ENCODE peak calls at places on chromosomes 4 and X, in seven cellular contexts. G is astrocyte of the spinal cord, S is dorsolateral prefrontal cortex, R is fibroblast of mammary gland, M is foreskin fibroblast, F is ascending aorta, V is IMR-90. U is an unnamed sample.

GRCh38 chr4:148415500-148415899 is 26.7 kb downstream of the NR3C2 start:
- DNase-seq in F (no peak), R (peak; percentile 12), S (no peak), M (no peak), G (peak; percentile 13), V (peak; percentile 3), U (peak; percentile 5)

GRCh38 chrX:153598541-153599191 is at the start of gene CCNQ:
- DNase-seq in F (no peak), R (peak; percentile 14), M (no peak), S (no peak), G (peak; percentile 30), V (peak; percentile 10), U (no peak)

GRCh38 chr4:173538903-173539445 is 8.9 kb upstream of the HAND2 start:
- DNase-seq in F (no peak), S (no peak), G (no peak), M (no peak), V (no peak), R (peak; percentile 12), U (no peak)

GRCh38 chr4:148445071-148445902 is 3.1 kb upstream of the NR3C2 start:
- DNase-seq in S (peak; percentile 38), F (peak; percentile 84), G (no peak), M (no peak), R (no peak), V (no peak), U (no peak)

GRCh38 chr4:69999420-69999819 is 3.7 kb downstream of the STATH start:
- DNase-seq in F (no peak), R (peak; percentile 44), S (no peak), V (no peak), G (peak; percentile 7), M (no peak), U (no peak)

GRCh38 chr4:113026556-113026955 is 22.9 kb upstream of the ANK2 start:
- DNase-seq in V (no peak), S (no peak), M (peak; percentile 38), G (peak; percentile 22), F (no peak), R (peak; percentile 52), U (no peak)

GRCh38 chr4:20528508-20528907 is 171.8 kb upstream of the PACRGL start:
- DNase-seq in R (peak; percentile 59), F (no peak), V (peak; percentile 59), S (no peak), G (peak; percentile 16), M (peak; percentile 42), U (no peak)

GRCh38 chr4:38514465-38515146 is 149.4 kb upstream of the KLF3 start:
- DNase-seq in M (no peak), G (no peak), S (no peak), V (no peak), F (no peak), R (no peak), U (no peak)

GRCh38 chr4:72169861-72170260 is 138.1 kb downstream of the NPFFR2 start:
- DNase-seq in S (no peak), G (no peak), M (no peak), R (no peak), F (no peak), V (no peak), U (no peak)

GRCh38 chr4:179586460-179586859 is 2144.2 kb upstream of the AGA start:
- DNase-seq in G (peak; percentile 16), S (no peak), M (no peak), V (peak; percentile 51), F (no peak), R (no peak), U (no peak)

GRCh38 chrX:43559643-43560042 is 96.5 kb upstream of the MAOA start:
- DNase-seq in S (no peak), M (peak; percentile 7), R (peak; percentile 57), G (peak; percentile 46), F (peak; percentile 68), V (peak; percentile 2), U (no peak)

GRCh38 chrX:8036914-8037313 is 109.7 kb upstream of the PNPLA4 start:
- DNase-seq in G (no peak), F (no peak), V (no peak), S (no peak), M (no peak), R (no peak), U (no peak)

GRCh38 chr4:7383251-7383650 is 51.5 kb downstream of the PSAPL1 start:
- DNase-seq in F (no peak), R (no peak), G (no peak), M (no peak), V (no peak), S (peak; percentile 18), U (no peak)

GRCh38 chrX:38304010-38304409 is 23.3 kb downstream of the RPGR start:
- DNase-seq in M (no peak), S (no peak), F (no peak), G (peak; percentile 23), V (peak; percentile 7), R (peak; percentile 52), U (no peak)

GRCh38 chr4:151223465-151223864 is 53.5 kb upstream of the PRSS48 start:
- DNase-seq in R (no peak), V (no peak), G (no peak), S (no peak), M (no peak), F (no peak), U (no peak)

GRCh38 chr4:151228196-151229119 is 48.5 kb upstream of the PRSS48 start:
- DNase-seq in M (no peak), G (peak; percentile 67), R (peak; percentile 75), F (no peak), V (peak; percentile 28), S (no peak), U (peak; percentile 45)

GRCh38 chr4:151231915-151232595 is 44.9 kb upstream of the PRSS48 start:
- DNase-seq in S (no peak), R (no peak), F (no peak), M (no peak), G (no peak), V (no peak), U (no peak)

GRCh38 chr4:151226004-151226932 is 50.7 kb upstream of the PRSS48 start:
- DNase-seq in R (peak; percentile 91), V (peak; percentile 88), M (peak; percentile 78), F (no peak), S (no peak), G (peak; percentile 90), U (peak; percentile 56)

DNA sequence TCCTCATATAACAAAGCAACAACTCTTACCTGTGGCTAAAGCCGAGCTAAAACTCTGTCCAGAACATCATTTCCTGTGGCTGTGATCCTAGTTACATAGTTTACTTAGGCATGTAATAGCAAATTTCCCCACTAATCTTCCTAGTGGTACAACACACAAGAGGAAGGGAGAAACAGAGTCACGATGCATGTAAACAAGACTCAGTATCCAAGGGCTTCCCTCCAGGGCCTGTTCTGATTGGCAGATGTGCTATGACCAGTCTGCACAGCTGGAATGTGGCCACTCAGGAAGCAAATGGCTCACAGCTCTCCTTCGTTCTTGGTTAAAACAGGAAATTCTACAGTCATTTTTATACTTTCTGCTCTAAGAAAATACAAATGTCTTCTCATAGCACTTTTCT is 49.2 kb upstream of the PRSS48 start:
- DNase-seq in M (peak; percentile 76), F (peak; percentile 84), G (peak; percentile 86), V (peak; percentile 78), S (no peak), R (peak; percentile 93), U (peak; percentile 19)
- H3K4me3 ChIP-seq in M (peak overlapping the region; percentile 61), F (peak overlapping the region; percentile 56), G (peak overlapping the region; percentile 33), V (peak overlapping the region; percentile 20), S (peak overlapping the region; percentile 41), R (peak overlapping the region; percentile 66), U (no peak overlapping the region)

DNA sequence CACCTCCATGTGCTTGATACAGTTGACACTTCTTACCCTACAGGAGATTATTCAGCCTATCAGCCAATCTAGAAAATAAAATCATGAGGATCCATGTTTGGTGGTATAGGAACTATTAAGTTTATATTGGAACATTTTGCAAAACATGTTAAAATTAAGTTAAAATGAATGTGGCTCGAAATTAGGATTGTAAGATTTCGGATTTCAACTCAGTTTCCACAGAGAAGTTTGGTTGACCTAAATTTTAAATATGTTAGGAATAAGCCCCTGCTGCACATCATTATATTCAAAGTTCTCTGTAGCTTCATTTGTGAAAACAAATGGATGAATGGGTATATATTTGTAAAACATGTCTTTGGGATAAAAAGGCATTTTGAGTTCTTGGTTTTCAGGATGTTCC is at the start of gene RAB40A:
- DNase-seq in F (no peak), S (no peak), R (no peak), G (no peak), V (no peak), M (no peak), U (no peak)
- TF ChIP-seq CTCF in F (no peak), S (no peak), R (no peak), G (no peak), V (no peak), M (no peak), U (no peak)

GRCh38 chrX:110086916-110087484 is 84.1 kb downstream of the TMEM164 start:
- DNase-seq in R (peak; percentile 96), G (peak; percentile 87), F (no peak), S (no peak), M (peak; percentile 81), V (peak; percentile 96), U (peak; percentile 64)
- H3K4me3 ChIP-seq in R (no peak overlapping the region), G (no peak overlapping the region), F (no peak overlapping the region), S (no peak overlapping the region), M (no peak overlapping the region), V (no peak overlapping the region), U (no peak overlapping the region)

GRCh38 chrX:46836701-46837542 is at the start of gene RP2:
- DNase-seq in R (peak; percentile 91), S (peak; percentile 78), V (peak; percentile 92), G (peak; percentile 94), F (peak; percentile 96), M (peak; percentile 90), U (peak; percentile 77)
- TF ChIP-seq CTCF in R (no peak), S (peak; percentile 31), V (no peak), G (no peak), F (no peak), M (no peak), U (no peak)

U was measured in retinal pigment epithelial cell.